ENCODE peak calls at places on chromosome 4, in four cellular contexts. Y is head of caudate nucleus; H is astrocyte; A is stimulated activated CD4-positive, alpha-beta T cell treated with anti-CD3 and anti-CD28 coated beads, Interleukin-2, amount 100 ng/mL, for 48 hours. P is an unnamed sample.

GRCh38 chr4:95141376-95141775 is 383.6 kb downstream of the BMPR1B start:
- DNase-seq in Y (no peak), H (no peak), A (no peak), P (no peak)

GRCh38 chr4:19381068-19381467 is 870.6 kb upstream of the SLIT2 start:
- DNase-seq in Y (no peak), H (peak), A (no peak), P (no peak)

GRCh38 chr4:158353541-158354304 is 143.4 kb downstream of the TMEM144 start:
- DNase-seq in Y (no peak), H (no peak), A (no peak), P (no peak)

GRCh38 chr4:106238819-106239420 is 77.1 kb downstream of the TBCK start:
- DNase-seq in Y (no peak), H (peak), A (no peak), P (no peak)

GRCh38 chr4:73674451-73674919 is 54.2 kb upstream of the RASSF6 start:
- DNase-seq in Y (no peak), H (no peak), A (no peak), P (no peak)

GRCh38 chr4:25953740-25954139 is 39.7 kb downstream of the SMIM20 start:
- DNase-seq in Y (no peak), H (peak), A (no peak), P (no peak)

GRCh38 chr4:83556836-83557235 is 20.9 kb downstream of the GPAT3 start:
- DNase-seq in Y (no peak), H (no peak), A (no peak), P (no peak)

GRCh38 chr4:548976-549375 is 27.1 kb downstream of the TMEM271 start:
- DNase-seq in Y (no peak), H (no peak), A (no peak), P (no peak)

GRCh38 chr4:186932196-186932595 is 208.5 kb upstream of the FAT1 start:
- DNase-seq in Y (no peak), H (peak), A (no peak), P (no peak)

GRCh38 chr4:83867221-83867620 is 331.3 kb downstream of the GPAT3 start:
- DNase-seq in Y (no peak), H (peak), A (no peak), P (no peak)

GRCh38 chr4:66562276-66562806 is 892.1 kb upstream of the EPHA5 start:
- DNase-seq in Y (no peak), H (peak), A (no peak), P (no peak)

GRCh38 chr4:115154826-115155225 is 41.4 kb upstream of the NDST4 start:
- DNase-seq in Y (no peak), H (no peak), A (no peak), P (no peak)

GRCh38 chr4:48504352-48504751 is 14.3 kb downstream of the ZAR1 start:
- DNase-seq in Y (no peak), H (no peak), A (no peak), P (no peak)

GRCh38 chr4:114005569-114006442 is 26.4 kb upstream of the ARSJ start:
- DNase-seq in Y (no peak), H (peak), A (no peak), P (no peak)

GRCh38 chr4:168605411-168605810 is 108.6 kb downstream of the PALLD start:
- DNase-seq in Y (no peak), H (peak), A (no peak), P (no peak)

GRCh38 chr4:127875791-127876190 is 4.9 kb upstream of the PLK4 start:
- DNase-seq in Y (no peak), H (no peak), A (no peak), P (no peak)

GRCh38 chr4:189787216-189788031 is 153.2 kb upstream of the FRG1 start:
- DNase-seq in Y (no peak), H (no peak), A (no peak), P (no peak)

GRCh38 chr4:96598465-96598864 is 758.6 kb downstream of the PDHA2 start:
- DNase-seq in Y (no peak), H (no peak), A (no peak), P (no peak)

GRCh38 chr4:151238477-151238876 is 38.5 kb upstream of the PRSS48 start:
- DNase-seq in Y (no peak), H (peak), A (no peak), P (no peak)

GRCh38 chr4:6924361-6924779 is 14.7 kb downstream of the TBC1D14 start:
- DNase-seq in Y (no peak), H (no peak), A (no peak), P (no peak)

GRCh38 chr4:87633239-87633638 is 16.8 kb upstream of the DMP1 start:
- DNase-seq in Y (no peak), H (peak), A (no peak), P (no peak)

GRCh38 chr4:110197421-110198398 is 705 bp downstream of the ELOVL6 start:
- DNase-seq in Y (peak), H (peak), A (peak), P (no peak)

GRCh38 chr4:53905935-53906377 is 158.4 kb downstream of the CHIC2 start:
- DNase-seq in Y (no peak), H (peak), A (no peak), P (no peak)

GRCh38 chr4:76213415-76214268 is at the start of gene SCARB2:
- DNase-seq in Y (peak), H (peak), A (peak), P (peak)

GRCh38 chr4:37845201-37845600 is 18.7 kb downstream of the PGM2 start:
- DNase-seq in Y (no peak), H (no peak), A (no peak), P (no peak)

GRCh38 chr4:57911203-57911602 is 801.0 kb upstream of the IGFBP7 start:
- DNase-seq in Y (no peak), H (no peak), A (no peak), P (no peak)